ENCODE peak calls at places on chromosomes 6 and 20, in four cellular contexts. H is psoas muscle, W is BE2C, V is gastrocnemius medialis. I is an unnamed sample.

GRCh38 chr20:35952480-35953410 is 1.6 kb downstream of the SCAND1 start:
- DNase-seq in V (no peak), H (no peak), W (no peak), I (no peak)

GRCh38 chr6:106419900-106420299 is 59.4 kb downstream of the CRYBG1 start:
- DNase-seq in W (no peak), H (no peak), V (no peak), I (no peak)

GRCh38 chr20:10004900-10005299 is 29.9 kb upstream of the ANKEF1 start:
- DNase-seq in V (no peak), W (no peak), H (no peak), I (no peak)

GRCh38 chr20:2210646-2211556 is 84.9 kb upstream of the TGM3 start:
- DNase-seq in W (no peak), V (no peak), H (no peak), I (no peak)

GRCh38 chr20:19986419-19986818 is 30.7 kb upstream of the NAA20 start:
- DNase-seq in H (no peak), W (no peak), V (no peak), I (no peak)

GRCh38 chr20:22473293-22473692 is 111.1 kb downstream of the FOXA2 start:
- DNase-seq in H (no peak), W (no peak), V (no peak), I (no peak)

GRCh38 chr6:3176562-3177355 is 19.4 kb upstream of the TUBB2A start:
- DNase-seq in W (peak), V (no peak), H (no peak), I (no peak)

GRCh38 chr6:156166093-156166492 is 611.1 kb upstream of the ARID1B start:
- DNase-seq in V (no peak), H (no peak), W (no peak), I (no peak)

GRCh38 chr6:25014806-25015560 is 79.2 kb upstream of the RIPOR2 start:
- DNase-seq in W (peak), V (no peak), H (no peak), I (no peak)

GRCh38 chr6:98657764-98658163 is 176.6 kb upstream of the POU3F2 start:
- DNase-seq in H (no peak), V (no peak), W (no peak), I (no peak)

GRCh38 chr6:31216208-31216898 is 45.9 kb upstream of the POU5F1 start:
- DNase-seq in V (no peak), W (no peak), H (no peak), I (no peak)

GRCh38 chr6:38179300-38179699 is 359.8 kb downstream of the ZFAND3 start:
- DNase-seq in W (no peak), V (no peak), H (no peak), I (no peak)

GRCh38 chr6:87718662-87719433 is 16.8 kb upstream of the AKIRIN2 start:
- DNase-seq in V (no peak), H (no peak), W (no peak), I (no peak)

GRCh38 chr20:59324441-59324840 is 24.0 kb downstream of the EDN3 start:
- DNase-seq in W (no peak), V (no peak), H (no peak), I (no peak)

DNA sequence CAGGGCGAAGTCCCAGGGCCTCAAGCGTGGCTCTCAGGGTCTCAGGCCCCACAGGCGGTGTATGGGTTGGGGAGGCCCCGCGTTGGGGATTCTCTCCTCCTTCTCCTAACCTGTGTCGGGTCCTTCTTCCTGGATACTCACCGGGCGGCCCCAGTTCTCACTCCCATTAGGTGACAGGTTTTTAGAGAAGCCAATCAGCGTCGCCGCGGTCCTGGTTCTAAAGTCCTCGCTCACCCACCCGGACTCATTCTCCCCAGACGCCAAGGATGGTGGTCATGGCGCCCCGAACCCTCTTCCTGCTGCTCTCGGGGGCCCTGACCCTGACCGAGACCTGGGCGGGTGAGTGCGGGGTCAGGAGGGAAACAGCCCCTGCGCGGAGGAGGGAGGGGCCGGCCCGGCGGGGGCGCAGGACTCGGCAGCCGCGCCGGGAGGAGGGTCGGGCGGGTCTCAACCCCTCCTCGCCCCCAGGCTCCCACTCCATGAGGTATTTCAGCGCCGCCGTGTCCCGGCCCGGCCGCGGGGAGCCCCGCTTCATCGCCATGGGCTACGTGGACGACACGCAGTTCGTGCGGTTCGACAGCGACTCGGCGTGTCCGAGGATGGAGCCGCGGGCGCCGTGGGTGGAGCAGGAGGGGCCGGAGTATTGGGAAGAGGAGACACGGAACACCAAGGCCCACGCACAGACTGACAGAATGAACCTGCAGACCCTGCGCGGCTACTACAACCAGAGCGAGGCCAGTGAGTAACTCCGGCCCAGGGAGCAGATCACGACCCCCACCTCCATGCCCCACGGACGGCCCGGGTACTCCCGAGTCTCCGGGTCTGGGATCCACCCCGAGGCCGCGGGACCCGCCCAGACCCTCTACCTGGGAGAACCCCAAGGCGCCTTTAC is at the start of gene HLA-G:
- DNase-seq in H (no peak), W (no peak), V (no peak), I (no peak)
- H3K4me3 ChIP-seq in H (peak), W (no peak), V (no peak), I (peak)

DNA sequence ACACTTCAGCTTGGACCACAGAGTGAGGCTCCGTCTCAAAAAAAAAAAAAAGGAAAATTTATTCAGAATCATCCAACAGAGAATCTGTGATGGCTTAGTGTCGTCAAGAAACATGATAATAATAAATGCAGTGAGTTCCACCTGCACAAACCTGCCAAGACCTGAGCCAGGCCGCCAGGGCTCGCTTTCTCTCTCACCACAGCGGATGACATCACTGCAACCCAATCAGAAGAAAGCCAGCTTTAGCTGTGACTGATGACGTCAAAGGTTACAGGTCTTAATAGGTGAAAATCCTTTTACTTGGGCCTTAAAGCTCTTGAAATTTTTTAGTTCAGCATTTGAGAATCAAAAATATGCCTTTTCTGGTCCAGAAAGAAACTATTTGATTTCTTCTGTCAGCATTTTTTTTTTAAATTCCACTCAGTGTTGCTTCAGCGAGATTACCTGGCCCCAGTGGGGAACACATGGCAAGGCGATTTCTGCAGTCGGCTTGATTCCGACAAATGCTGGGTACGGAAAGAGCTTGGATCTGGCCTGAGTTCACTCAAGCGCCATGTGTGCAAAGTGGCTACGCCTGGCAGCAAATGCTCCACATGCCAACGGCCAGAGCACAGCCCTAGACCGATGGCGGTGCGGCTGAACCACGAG is 105.8 kb upstream of the QKI start:
- DNase-seq in V (no peak), H (no peak), W (no peak), I (no peak)
- H3K4me3 ChIP-seq in V (no peak), H (no peak), W (no peak), I (no peak)

GRCh38 chr20:37564016-37564387 is 36.3 kb upstream of the BLCAP start:
- DNase-seq in H (no peak), W (no peak), V (no peak), I (no peak)
- H3K4me3 ChIP-seq in H (no peak), W (no peak), V (no peak), I (no peak)

DNA sequence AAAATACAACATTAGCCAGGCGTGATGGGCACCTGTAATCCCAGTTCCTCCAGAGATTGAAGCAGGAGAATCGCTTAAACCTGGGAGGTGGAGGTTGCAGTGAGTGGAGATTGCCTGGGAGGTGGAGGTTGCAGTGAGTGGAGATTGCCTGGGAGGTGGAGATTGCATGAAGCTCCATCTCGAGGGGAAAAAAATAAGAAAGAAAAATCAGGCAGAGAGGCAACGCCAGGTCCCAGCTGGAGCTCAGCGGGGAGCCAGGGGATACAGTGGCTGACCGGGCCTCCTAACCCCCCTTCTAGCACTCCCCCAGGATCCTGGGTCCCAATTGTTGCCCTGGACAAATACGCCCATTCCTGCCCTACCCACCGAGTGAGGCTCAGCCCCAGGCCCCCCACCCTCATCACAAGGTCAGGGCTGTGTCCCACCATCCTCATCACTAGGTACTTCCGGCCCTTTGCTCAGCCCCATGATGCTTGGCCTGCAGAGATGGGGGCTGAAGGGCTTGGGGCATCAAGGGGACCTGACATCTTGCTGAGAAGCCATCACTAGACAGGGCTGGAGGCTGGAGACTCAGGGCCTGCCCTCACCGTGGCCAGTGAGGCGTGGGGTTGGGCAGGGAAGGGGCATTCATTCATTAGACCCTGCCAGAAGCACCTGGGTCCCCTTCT is 1.9 kb downstream of the OGFR start:
- DNase-seq in W (no peak), H (no peak), V (no peak), I (no peak)
- H3K4me3 ChIP-seq in W (peak), H (peak), V (peak), I (peak)

DNA sequence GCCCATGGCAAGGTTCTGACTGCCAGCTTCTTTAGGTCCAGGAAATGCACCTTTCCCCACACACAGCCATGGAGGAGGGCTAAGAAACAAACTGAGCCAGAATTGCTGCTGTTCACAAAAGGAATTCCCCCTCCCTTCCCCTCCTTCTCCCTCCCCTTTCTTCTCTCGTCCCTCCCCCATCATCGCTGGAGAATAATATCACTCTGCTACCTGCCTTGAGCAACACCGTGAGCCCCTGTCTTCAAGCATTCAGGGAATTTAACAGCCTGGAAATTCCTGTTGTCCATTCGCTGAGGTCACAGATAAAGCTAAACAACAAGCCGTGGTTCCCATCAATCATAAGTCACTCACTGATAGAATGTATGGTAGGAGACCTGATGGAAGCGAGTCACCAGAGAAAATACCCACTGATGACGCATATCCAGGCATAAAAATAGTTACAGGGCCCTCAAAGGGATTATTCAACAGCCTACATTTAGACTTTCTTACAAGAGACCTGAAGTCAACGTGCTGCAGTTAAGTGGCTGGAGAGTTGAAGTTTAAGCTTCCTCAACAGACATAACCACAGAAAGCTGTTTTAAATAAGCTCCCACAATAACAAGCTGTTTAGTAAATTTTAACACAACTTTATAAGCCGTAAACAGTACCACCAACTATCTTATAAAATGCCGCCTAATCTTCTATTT is 59.7 kb downstream of the HIVEP2 start:
- DNase-seq in V (peak), H (no peak), W (no peak), I (no peak)
- H3K4me3 ChIP-seq in V (peak), H (peak), W (no peak), I (peak)

GRCh38 chr6:46016063-46016608 is 476 bp upstream of the CLIC5 start:
- DNase-seq in H (no peak), W (no peak), V (no peak), I (no peak)

GRCh38 chr6:46014054-46014453 is 1.6 kb downstream of the CLIC5 start:
- DNase-seq in V (no peak), W (no peak), H (no peak), I (no peak)

GRCh38 chr6:46013639-46014038 is 2.0 kb downstream of the CLIC5 start:
- DNase-seq in H (no peak), V (no peak), W (no peak), I (no peak)

GRCh38 chr6:46015119-46015968 is at the start of gene CLIC5:
- DNase-seq in W (no peak), V (peak), H (peak), I (no peak)

DNA sequence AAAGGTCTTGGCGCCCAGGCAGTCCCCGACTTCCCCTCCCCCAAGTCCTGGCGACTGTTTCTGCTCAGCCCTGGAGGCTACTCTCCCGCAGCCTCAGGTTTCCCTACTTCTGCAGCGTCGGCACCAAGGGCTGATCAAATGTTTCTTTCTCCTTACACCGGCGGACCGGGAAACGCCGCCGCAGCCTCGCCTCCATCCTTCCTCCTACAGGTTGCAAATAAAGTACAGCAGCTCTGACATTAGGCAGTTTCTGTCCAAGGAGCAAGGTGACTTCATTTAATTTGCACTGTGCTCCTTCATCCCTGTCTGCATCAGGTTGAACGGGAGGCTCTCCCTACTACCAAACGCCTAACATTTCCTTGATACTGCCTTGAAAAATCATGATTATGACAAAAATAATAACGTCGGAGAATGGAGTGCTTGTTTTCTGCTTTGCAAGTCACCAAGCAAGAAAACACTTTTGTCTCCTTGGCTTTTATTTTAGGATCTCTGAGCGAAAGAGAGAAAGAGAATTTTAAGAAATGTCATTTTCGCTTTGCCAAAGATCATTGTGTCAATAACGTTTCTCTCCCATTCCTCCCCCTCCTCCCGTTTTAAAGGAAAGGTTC is 1.0 kb downstream of the CLIC5 start:
- DNase-seq in W (no peak), H (peak), V (peak), I (no peak)
- H3K4me3 ChIP-seq in W (no peak), H (peak), V (peak), I (peak)

I was measured in thoracic aorta.